ENCODE peak calls at places on chromosomes 5 and 9, in five cellular contexts. R, N, V, O and K are unnamed samples. For H3K4me1, the result is how much of the 10 kb centered on the place peaks cover.

GRCh38 chr5:93510626-93511420 is 70.2 kb downstream of the NR2F1-AS1 start:
- DNase-seq in O (no peak), N (no peak), V (no peak), R (no peak), K (no peak)

GRCh38 chr9:86795861-86796497 is 151.3 kb downstream of the GAS1 start:
- DNase-seq in O (peak), V (no peak), R (no peak), N (no peak), K (no peak)

GRCh38 chr5:103943243-103943642 is 380.7 kb upstream of the NUDT12 start:
- DNase-seq in O (no peak), R (no peak), V (no peak), N (no peak), K (no peak)

GRCh38 chr9:117516676-117517632 is 102.1 kb upstream of the ASTN2 start:
- DNase-seq in V (no peak), N (no peak), O (no peak), R (no peak), K (no peak)

GRCh38 chr5:117504245-117504644 is 929.6 kb upstream of the SEMA6A start:
- DNase-seq in R (no peak), O (no peak), N (no peak), V (no peak), K (no peak)

GRCh38 chr5:73858786-73859185 is 232.8 kb downstream of the ARHGEF28 start:
- DNase-seq in N (no peak), V (no peak), R (no peak), O (peak), K (no peak)

GRCh38 chr9:69012690-69013403 is 1.1 kb downstream of the PRKACG start:
- DNase-seq in N (no peak), V (no peak), O (no peak), R (no peak), K (no peak)

GRCh38 chr9:36718612-36719011 is 145.9 kb downstream of the MELK start:
- DNase-seq in N (no peak), V (no peak), O (no peak), R (peak), K (no peak)

GRCh38 chr9:28600226-28600625 is 1026.9 kb upstream of the C9orf72 start:
- DNase-seq in N (no peak), O (no peak), V (no peak), R (no peak), K (no peak)

GRCh38 chr9:715310-715709 is 126.2 kb upstream of the DMRT1 start:
- DNase-seq in V (no peak), N (no peak), O (no peak), R (no peak), K (no peak)

GRCh38 chr9:5008206-5008605 is 23.1 kb downstream of the JAK2 start:
- DNase-seq in R (no peak), V (no peak), N (no peak), O (no peak), K (no peak)

GRCh38 chr5:5270958-5271605 is 131.0 kb downstream of the ADAMTS16 start:
- DNase-seq in O (peak), R (no peak), V (peak), N (no peak), K (peak)

GRCh38 chr5:133873454-133873853 is 95.0 kb downstream of the C5orf15 start:
- DNase-seq in R (no peak), V (no peak), N (no peak), O (no peak), K (no peak)

GRCh38 chr5:144638802-144639201 is 468.1 kb downstream of the KCTD16 start:
- DNase-seq in N (no peak), O (no peak), R (no peak), V (no peak), K (no peak)

GRCh38 chr5:87136096-87136495 is 131.6 kb upstream of the RASA1 start:
- DNase-seq in R (no peak), V (no peak), N (no peak), O (peak), K (no peak)

GRCh38 chr5:61866930-61867329 is 439.1 kb upstream of the KIF2A start:
- DNase-seq in O (peak), V (no peak), N (no peak), R (no peak), K (no peak)

GRCh38 chr9:128723352-128723865 is 518 bp downstream of the ZDHHC12 start:
- DNase-seq in R (no peak), V (no peak), O (no peak), N (no peak), K (no peak)

GRCh38 chr5:109759304-109759703 is 69.6 kb downstream of the MAN2A1 start:
- DNase-seq in R (no peak), V (no peak), N (no peak), O (peak), K (no peak)

GRCh38 chr5:963673-964531 is 44.7 kb upstream of the NKD2 start:
- DNase-seq in V (no peak), O (peak), N (no peak), R (no peak), K (no peak)

GRCh38 chr9:91419222-91420191 is 4.1 kb downstream of the NFIL3 start:
- DNase-seq in V (peak), O (peak), N (no peak), R (no peak), K (peak)

GRCh38 chr9:36189978-36190377 is 743 bp upstream of the CLTA start:
- DNase-seq in N (no peak), V (no peak), R (no peak), O (peak), K (no peak)

GRCh38 chr9:131839281-131840084 is 99.6 kb upstream of the RAPGEF1 start:
- DNase-seq in R (no peak), N (peak), V (no peak), O (peak), K (no peak)

GRCh38 chr5:120446068-120446492 is 18.0 kb upstream of the PRR16 start:
- DNase-seq in N (no peak), O (peak), R (no peak), V (no peak), K (no peak)

GRCh38 chr9:85114799-85115198 is 445.3 kb downstream of the NTRK2 start:
- DNase-seq in O (no peak), N (no peak), V (no peak), R (no peak), K (no peak)

GRCh38 chr5:121693864-121694263 is 157.8 kb upstream of the FTMT start:
- DNase-seq in O (peak), V (no peak), N (no peak), R (no peak), K (no peak)

GRCh38 chr5:121698690-121699089 is 153.0 kb upstream of the FTMT start:
- DNase-seq in V (no peak), R (no peak), O (no peak), N (no peak), K (no peak)

GRCh38 chr5:121691478-121691877 is 160.2 kb upstream of the FTMT start:
- DNase-seq in R (no peak), N (no peak), O (peak), V (no peak), K (no peak)

GRCh38 chr5:121692163-121692562 is 159.5 kb upstream of the FTMT start:
- DNase-seq in N (no peak), V (no peak), O (no peak), R (no peak), K (no peak)

GRCh38 chr5:121695307-121695706 is 156.4 kb upstream of the FTMT start:
- DNase-seq in V (no peak), O (no peak), R (no peak), N (no peak), K (no peak)
- H3K4me1 ChIP-seq in V (under half), O (under half), R (under half), N (under half), K (under half)

DNA sequence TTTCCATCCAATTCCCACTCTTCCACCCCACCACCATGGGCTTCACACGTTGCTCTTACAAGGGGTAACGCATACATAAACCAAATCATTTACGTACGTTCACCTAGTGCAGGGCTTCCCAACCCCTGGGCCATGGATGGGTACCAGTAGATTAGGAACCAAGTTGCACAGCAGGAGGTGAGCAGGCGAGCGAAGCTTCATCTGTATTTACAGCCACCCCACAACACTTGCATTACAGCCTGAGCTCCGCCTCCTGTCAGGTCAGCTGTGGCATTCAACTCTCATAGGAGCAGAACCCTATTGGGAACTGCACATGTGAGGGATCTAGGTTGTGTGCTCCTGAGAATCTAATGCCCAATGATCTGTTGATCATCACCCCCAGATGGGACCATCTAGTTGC is 82.3 kb downstream of the CEMIP2 start:
- DNase-seq in O (no peak), N (no peak), V (no peak), R (no peak), K (no peak)
- H3K4me1 ChIP-seq in O (under half), N (under half), V (under half), R (under half), K (under half)

DNA sequence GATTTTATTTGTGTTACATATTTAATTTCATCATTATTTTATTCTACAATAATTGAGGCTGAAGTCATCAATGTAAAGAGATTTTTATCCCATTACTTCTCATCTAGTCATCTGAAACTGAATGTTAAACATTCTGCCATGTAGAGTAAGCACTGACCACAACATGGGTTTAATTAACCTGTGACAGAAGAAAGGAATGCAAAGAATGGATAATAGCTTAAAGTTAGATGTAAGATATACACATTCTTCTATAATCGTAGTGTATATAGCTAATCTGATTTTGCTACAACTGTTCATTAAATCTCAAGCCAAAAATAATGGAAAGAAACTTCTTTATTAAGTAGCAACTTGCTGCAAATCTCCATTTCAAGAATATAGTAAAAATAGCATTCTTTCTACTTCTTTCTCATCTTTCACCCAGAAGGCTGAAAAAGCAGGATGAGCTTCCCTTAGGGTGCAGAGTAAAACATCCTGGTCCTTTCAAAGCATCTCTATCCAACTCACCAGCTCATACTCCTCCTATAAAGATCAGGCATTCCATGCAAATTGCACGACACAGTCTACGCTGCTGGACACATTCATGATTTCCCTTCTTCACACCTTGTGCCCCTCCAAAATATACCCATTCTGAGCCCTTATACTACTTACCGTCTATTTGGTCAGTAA is 115.2 kb downstream of the EFNA5 start:
- DNase-seq in N (no peak), O (peak), R (no peak), V (no peak), K (no peak)
- H3K4me1 ChIP-seq in N (under half), O (under half), R (under half), V (under half), K (under half)

GRCh38 chr5:6843821-6844220 is 130.6 kb downstream of the TENT4A start:
- DNase-seq in V (no peak), N (no peak), O (no peak), R (no peak), K (no peak)

GRCh38 chr5:6849569-6849968 is 136.3 kb downstream of the TENT4A start:
- DNase-seq in N (no peak), R (no peak), O (peak), V (no peak), K (no peak)

GRCh38 chr5:6847896-6848295 is 134.7 kb downstream of the TENT4A start:
- DNase-seq in V (no peak), R (no peak), N (no peak), O (no peak), K (no peak)

GRCh38 chr5:6843335-6843734 is 130.1 kb downstream of the TENT4A start:
- DNase-seq in V (no peak), O (no peak), R (no peak), N (no peak), K (no peak)

GRCh38 chr5:6845856-6846255 is 132.6 kb downstream of the TENT4A start:
- DNase-seq in V (no peak), N (no peak), O (no peak), R (no peak), K (no peak)
- H3K4me1 ChIP-seq in V (under half), N (under half), O (under half), R (under half), K (under half)

GRCh38 chr5:157597277-157597676 is 21.7 kb upstream of the ADAM19 start:
- DNase-seq in N (no peak), O (no peak), R (no peak), V (no peak), K (no peak)
- H3K4me1 ChIP-seq in N (under half), O (under half), R (half or more), V (under half), K (under half)

GRCh38 chr9:127185931-127186781 is 63.7 kb upstream of the ANGPTL2 start:
- DNase-seq in O (peak), R (no peak), N (no peak), V (peak), K (no peak)

GRCh38 chr9:127187231-127187956 is 65.0 kb upstream of the ANGPTL2 start:
- DNase-seq in N (no peak), V (peak), O (peak), R (no peak), K (no peak)

GRCh38 chr9:127186799-127187198 is 64.4 kb upstream of the ANGPTL2 start:
- DNase-seq in O (no peak), V (no peak), N (no peak), R (no peak), K (no peak)

GRCh38 chr9:127189628-127190027 is 67.2 kb upstream of the ANGPTL2 start:
- DNase-seq in V (no peak), O (no peak), R (no peak), N (no peak), K (peak)

DNA sequence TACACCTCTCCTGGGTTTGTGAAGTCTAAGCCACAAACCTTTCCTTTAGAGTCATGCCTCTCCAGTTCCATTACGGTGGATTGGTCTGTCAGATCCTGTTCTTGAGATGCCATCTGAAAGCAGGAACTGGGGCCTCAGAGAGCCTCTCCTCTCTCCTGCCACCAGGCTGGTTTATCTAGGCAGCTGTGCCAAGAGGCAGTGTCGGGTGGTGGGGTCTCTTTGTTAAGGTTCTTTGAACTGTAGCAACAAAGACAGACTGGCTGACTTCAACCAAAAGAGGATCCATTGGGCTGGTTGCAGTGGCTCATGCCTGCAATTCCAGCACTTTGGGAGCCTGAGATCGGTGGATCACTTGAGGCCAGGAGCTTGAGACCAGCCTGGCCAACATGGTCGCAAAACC is 66.0 kb upstream of the ANGPTL2 start:
- DNase-seq in R (no peak), N (no peak), O (no peak), V (peak), K (no peak)
- H3K4me1 ChIP-seq in R (under half), N (under half), O (under half), V (under half), K (under half)

GRCh38 chr9:70479880-70480291 is 65.4 kb upstream of the KLF9 start:
- DNase-seq in R (no peak), O (peak), N (no peak), V (no peak), K (peak)
- H3K4me1 ChIP-seq in R (under half), O (under half), N (under half), V (half or more), K (half or more)

DNA sequence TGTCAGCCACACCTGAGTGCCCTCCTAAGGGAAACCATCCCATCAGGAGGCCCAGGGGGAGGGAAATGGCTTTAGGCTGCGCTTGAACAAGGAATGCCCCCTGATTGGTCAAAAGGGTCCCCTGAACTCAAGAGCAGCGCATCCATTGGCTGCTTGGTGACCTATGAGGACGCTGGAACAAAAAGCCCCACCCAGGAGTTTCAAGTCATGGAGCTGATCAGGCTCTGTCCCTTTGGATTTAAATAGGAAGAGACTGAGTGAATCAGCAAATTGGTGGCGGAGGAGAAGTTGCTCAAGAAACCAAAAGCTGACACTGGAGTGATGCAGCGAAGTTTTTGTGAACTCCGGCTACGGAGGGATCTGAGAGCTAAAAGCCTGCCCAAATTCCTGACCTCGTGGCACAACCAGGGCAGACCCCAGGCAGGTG is 66.7 kb downstream of the SMIM23 start:
- DNase-seq in N (no peak), R (no peak), O (no peak), V (no peak), K (no peak)
- H3K4me1 ChIP-seq in N (under half), R (under half), O (under half), V (under half), K (under half)